ENCODE peak calls at places on chromosome 18, in six cellular contexts. I is IMR-90, A is H1, B is neuronal stem cell, E is mesendoderm, H is trophoblast cell. G is an unnamed sample.

GRCh38 chr18:32911660-32912284 is 138.9 kb upstream of the KLHL14 start:
- DNase-seq in B (no peak), E (no peak), A (no peak), I (peak; percentile 4), H (no peak), G (peak; percentile 15)

GRCh38 chr18:43159091-43159490 is 43.6 kb upstream of the RIT2 start:
- DNase-seq in E (no peak), H (no peak), I (no peak), B (no peak), A (no peak), G (no peak)

GRCh38 chr18:66655407-66655806 is 51.5 kb upstream of the CDH19 start:
- DNase-seq in H (no peak), E (no peak), I (no peak), A (no peak), B (no peak), G (no peak)

GRCh38 chr18:21000667-21001066 is 110.9 kb downstream of the ROCK1 start:
- DNase-seq in H (no peak), E (no peak), B (no peak), A (no peak), I (peak; percentile 32), G (no peak)

GRCh38 chr18:64993695-64994094 is 757.1 kb upstream of the CDH7 start:
- DNase-seq in E (no peak), I (no peak), H (no peak), A (no peak), B (no peak), G (no peak)

GRCh38 chr18:29191263-29191662 is 1014.3 kb upstream of the CDH2 start:
- DNase-seq in E (peak; percentile 46), B (no peak), H (no peak), A (no peak), I (peak; percentile 45), G (peak; percentile 14)

GRCh38 chr18:25005602-25006375 is 346.2 kb downstream of the ZNF521 start:
- DNase-seq in H (no peak), I (peak; percentile 49), E (no peak), B (no peak), A (no peak), G (peak; percentile 90)

GRCh38 chr18:77073336-77074093 is 59.1 kb downstream of the MBP start:
- DNase-seq in A (no peak), B (no peak), H (no peak), I (no peak), E (no peak), G (no peak)

GRCh38 chr18:36872329-36872728 is 43.4 kb downstream of the KIAA1328 start:
- DNase-seq in H (no peak), B (no peak), A (no peak), E (peak; percentile 56), I (no peak), G (no peak)
- H3K4ac ChIP-seq in H (no peak overlapping the region), B (no peak overlapping the region), A (no peak overlapping the region), E (no peak overlapping the region), I (no peak overlapping the region), G (no peak overlapping the region)

DNA sequence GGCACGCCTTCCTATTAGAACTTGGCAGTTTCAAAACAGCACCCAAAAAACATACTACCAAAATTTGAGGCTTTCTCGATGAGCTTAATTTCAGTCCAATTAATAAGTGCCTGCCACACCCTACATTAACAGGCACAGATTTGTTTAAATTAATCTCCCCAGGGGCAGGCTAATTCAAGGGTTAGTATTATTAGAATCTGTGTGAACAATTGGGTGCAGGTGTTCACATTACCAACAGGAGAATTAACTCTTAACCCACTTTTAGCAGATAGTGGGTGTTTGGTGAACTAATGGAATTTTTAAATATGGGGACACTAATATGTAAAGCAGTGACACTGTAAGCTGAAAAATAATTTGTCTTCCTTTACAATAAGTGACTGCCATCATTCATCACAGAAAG is 4.1 kb downstream of the MBD2 start:
- DNase-seq in B (no peak), H (no peak), A (no peak), E (no peak), I (no peak), G (no peak)
- H3K4me3 ChIP-seq in B (no peak overlapping the region), H (no peak overlapping the region), A (no peak overlapping the region), E (no peak overlapping the region), I (no peak overlapping the region), G (no peak overlapping the region)

DNA sequence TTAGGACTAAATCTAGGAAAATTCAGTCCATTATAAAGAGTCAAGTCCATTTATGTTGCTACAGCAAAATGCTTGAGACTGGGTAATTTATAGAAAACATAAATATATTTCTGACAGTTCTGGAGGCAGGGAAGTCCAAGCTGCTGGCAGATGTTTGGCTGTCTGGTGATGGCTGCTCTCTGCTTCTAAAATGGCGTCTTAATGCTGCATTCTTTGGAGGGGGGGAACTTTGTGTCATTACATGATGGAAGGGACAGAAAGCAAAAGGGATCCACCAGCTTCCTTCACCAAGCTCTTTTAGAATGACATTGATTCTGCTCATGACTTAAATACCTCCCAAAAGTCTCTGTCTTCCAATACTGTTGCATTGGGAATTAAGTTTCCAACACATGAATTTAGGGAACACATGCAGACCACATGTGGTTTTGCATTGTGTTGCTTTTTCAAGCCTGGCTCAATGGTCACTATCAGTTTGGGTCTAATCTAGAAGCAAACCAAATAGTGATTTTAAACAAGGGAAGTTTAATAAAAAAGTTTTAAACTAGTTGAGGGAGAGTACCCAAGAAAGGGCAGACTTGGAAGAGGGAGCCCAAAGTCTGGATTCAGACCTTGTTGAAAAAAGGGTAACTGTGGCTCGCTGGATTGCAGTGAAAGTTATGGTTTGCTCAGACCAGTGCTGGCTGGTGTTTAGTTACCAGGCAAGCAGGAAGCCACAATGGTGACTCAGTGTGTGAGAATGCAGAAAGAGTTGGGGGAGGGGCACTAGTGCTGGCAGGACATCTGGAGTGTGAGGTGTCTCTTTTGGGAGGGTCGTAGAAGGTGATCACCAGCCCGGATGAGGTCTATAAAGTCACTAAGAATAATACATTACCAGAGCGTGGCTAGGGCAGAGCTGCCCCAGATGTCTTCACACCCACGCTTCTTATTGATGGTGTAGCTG is 30.8 kb downstream of the C18orf54 start:
- DNase-seq in E (peak; percentile 99), B (no peak), I (peak; percentile 85), A (peak; percentile 55), H (peak; percentile 58), G (peak; percentile 82)
- H3K4ac ChIP-seq in E (peak overlapping the region; percentile 55), B (no peak overlapping the region), I (peak overlapping the region; percentile 47), A (no peak overlapping the region), H (no peak overlapping the region), G (no peak overlapping the region)

GRCh38 chr18:12092398-12093229 is 1.0 kb upstream of the ANKRD62 start:
- DNase-seq in I (no peak), B (no peak), E (peak; percentile 65), A (peak; percentile 61), H (peak; percentile 62), G (no peak)
- H3K4me3 ChIP-seq in I (no peak overlapping the region), B (peak overlapping the region; percentile 57), E (no peak overlapping the region), A (no peak overlapping the region), H (no peak overlapping the region), G (peak overlapping the region; percentile 35)

DNA sequence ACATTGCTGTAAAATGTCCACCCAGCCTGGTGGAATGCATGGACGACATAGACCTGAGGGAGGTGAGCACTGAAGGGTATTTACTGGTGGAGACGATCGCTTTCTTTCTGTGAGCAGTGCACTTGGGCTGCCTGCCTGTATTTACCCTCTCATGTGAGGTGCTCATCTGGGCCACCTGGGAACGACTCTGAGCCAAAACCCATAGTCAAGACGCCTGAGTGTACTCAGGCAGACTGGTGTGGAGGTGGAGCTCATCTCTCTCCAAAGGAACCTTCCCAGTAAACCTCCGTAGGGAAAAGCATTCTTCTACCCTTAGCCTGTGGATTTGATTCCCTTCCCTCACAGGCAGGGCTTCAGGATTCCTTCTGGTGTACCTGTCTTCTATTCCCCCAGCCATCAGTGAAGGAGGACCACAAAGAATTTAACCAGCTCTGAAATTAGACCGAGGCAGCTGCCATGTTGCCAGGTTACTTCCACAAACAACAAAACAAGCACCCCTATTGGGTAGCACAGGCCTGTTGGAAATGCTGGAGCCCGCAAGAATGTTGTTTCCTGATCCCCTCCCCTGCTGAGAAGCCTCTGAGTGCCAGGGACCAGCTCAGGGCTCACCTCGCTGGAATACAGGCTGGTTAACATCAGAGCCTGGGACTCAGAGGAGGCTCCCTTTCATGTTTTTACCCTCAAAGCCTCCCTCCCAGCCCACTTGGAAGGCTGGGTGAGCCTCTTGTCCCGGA is 47.5 kb upstream of the TXNDC2 start:
- DNase-seq in I (no peak), B (peak; percentile 61), A (peak; percentile 58), H (peak; percentile 94), E (peak; percentile 99), G (peak; percentile 87)
- H3K4ac ChIP-seq in I (no peak overlapping the region), B (no peak overlapping the region), A (no peak overlapping the region), H (no peak overlapping the region), E (no peak overlapping the region), G (no peak overlapping the region)

GRCh38 chr18:45267622-45268021 is 347.7 kb upstream of the SLC14A2 start:
- DNase-seq in E (no peak), I (no peak), H (no peak), B (no peak), A (no peak), G (no peak)
- H3K4me3 ChIP-seq in E (no peak overlapping the region), I (no peak overlapping the region), H (no peak overlapping the region), B (no peak overlapping the region), A (no peak overlapping the region), G (no peak overlapping the region)

GRCh38 chr18:51196811-51197660 is 445 bp downstream of the MEX3C start:
- DNase-seq in E (peak; percentile 74), H (peak; percentile 26), A (peak; percentile 84), I (peak; percentile 51), B (peak; percentile 14), G (peak; percentile 62)
- H3K4ac ChIP-seq in E (peak overlapping the region; percentile 100), H (peak overlapping the region; percentile 100), A (no peak overlapping the region), I (peak overlapping the region; percentile 89), B (peak overlapping the region; percentile 79), G (peak overlapping the region; percentile 35)

DNA sequence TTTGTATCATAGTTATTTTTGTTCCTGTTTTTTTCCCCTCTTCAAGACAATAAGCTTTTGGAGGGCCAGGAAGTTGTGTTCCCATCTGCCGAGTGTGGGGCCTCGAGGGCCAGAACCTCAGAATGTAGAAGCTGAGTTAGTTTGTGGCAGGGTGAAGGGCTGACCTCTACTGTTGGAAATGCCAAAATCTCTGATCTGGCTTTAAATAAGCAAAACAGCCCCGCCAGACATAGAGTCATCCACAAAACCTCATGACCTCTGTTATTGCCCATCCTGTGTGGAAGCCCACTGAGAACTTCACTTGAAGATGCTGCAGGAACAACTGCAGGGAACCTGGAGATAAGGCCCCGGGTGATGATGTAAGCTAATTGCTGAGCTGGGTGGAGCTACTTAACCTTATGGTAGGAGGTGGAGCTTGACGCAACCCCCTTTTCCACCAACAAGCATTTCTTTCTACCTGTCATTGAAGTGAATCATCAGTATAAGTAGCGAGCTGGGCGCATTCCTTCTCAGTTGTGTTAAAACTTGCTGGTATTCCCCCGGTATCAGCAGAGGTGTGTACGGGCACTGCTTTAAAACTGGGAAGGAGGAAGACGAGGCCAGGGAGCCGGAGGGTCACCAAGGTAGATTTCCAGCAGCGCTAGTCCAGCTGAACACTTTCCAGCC is 177.2 kb downstream of the NEDD4L start:
- DNase-seq in B (no peak), E (peak; percentile 98), I (peak; percentile 53), A (peak; percentile 48), H (peak; percentile 95), G (peak; percentile 66)
- H3K4me3 ChIP-seq in B (no peak overlapping the region), E (no peak overlapping the region), I (no peak overlapping the region), A (no peak overlapping the region), H (no peak overlapping the region), G (no peak overlapping the region)

DNA sequence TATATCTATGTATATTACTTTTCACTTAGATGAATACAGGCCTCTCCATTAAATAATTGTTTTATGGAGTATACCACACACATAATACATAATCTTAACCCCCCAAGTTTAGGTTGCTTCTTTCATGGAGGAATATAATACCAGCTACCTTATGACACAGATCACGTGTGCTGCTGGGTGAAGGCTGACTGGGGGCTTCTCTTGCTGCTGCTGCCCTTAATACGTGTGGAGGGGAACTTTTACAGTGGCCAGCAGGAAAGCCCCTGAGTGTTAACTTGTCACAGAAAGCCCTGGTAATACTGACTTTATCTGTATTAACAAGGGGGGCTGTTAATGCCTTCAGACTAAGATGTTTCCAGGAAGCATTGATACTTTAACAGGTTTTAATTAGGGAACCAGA is 63.1 kb downstream of the LAMA3 start:
- DNase-seq in E (no peak), I (no peak), B (no peak), H (no peak), A (no peak), G (no peak)
- H3K4ac ChIP-seq in E (no peak overlapping the region), I (no peak overlapping the region), B (no peak overlapping the region), H (no peak overlapping the region), A (no peak overlapping the region), G (no peak overlapping the region)

G was measured in mesenchymal stem cell.